ENCODE peak calls at places on chromosomes 16 and 17, in four cellular contexts. U, G, E and D are unnamed samples.

GRCh38 chr16:59039066-59039465 is 304.9 kb upstream of the GOT2 start:
- DNase-seq in U (no peak), G (no peak), E (no peak), D (no peak)

GRCh38 chr17:79374087-79374486 is 236.8 kb downstream of the RBFOX3 start:
- DNase-seq in U (peak), G (peak), E (no peak), D (no peak)

GRCh38 chr16:84751947-84752346 is 52.1 kb downstream of the USP10 start:
- DNase-seq in U (no peak), G (no peak), E (no peak), D (peak)

GRCh38 chr17:78351449-78352006 is 8.3 kb downstream of the SOCS3 start:
- DNase-seq in U (peak), G (peak), E (peak), D (peak)

GRCh38 chr16:15658149-15658548 is 8.1 kb downstream of the NDE1 start:
- DNase-seq in U (no peak), G (peak), E (no peak), D (no peak)

GRCh38 chr17:79082311-79083190 is 7.9 kb downstream of the ENGASE start:
- DNase-seq in U (peak), G (peak), E (no peak), D (peak)

GRCh38 chr16:71904239-71904638 is 8.9 kb downstream of the IST1 start:
- DNase-seq in U (no peak), G (no peak), E (no peak), D (no peak)

GRCh38 chr17:1469231-1469852 is 13.3 kb upstream of the CRK start:
- DNase-seq in U (peak), G (peak), E (no peak), D (no peak)

GRCh38 chr17:37701424-37702020 is 43.3 kb downstream of the HNF1B start:
- DNase-seq in U (peak), G (peak), E (peak), D (peak)

GRCh38 chr17:4362141-4362540 is 4.3 kb downstream of the UBE2G1 start:
- DNase-seq in U (no peak), G (no peak), E (no peak), D (peak)

GRCh38 chr16:4136229-4136813 is 20.1 kb upstream of the ADCY9 start:
- DNase-seq in U (no peak), G (peak), E (no peak), D (no peak)

GRCh38 chr16:67803894-67804293 is 2.5 kb downstream of the RANBP10 start:
- DNase-seq in U (no peak), G (no peak), E (no peak), D (no peak)

GRCh38 chr16:72241930-72242329 is 70.0 kb upstream of the PMFBP1 start:
- DNase-seq in U (peak), G (peak), E (no peak), D (peak)

GRCh38 chr16:9138731-9139501 is 47.5 kb downstream of the HAPSTR1 start:
- DNase-seq in U (peak), G (peak), E (peak), D (peak)

GRCh38 chr17:27263386-27263785 is 30.5 kb upstream of the WSB1 start:
- DNase-seq in U (no peak), G (no peak), E (no peak), D (no peak)

GRCh38 chr16:49817754-49818507 is 38.0 kb downstream of the ZNF423 start:
- DNase-seq in U (no peak), G (no peak), E (no peak), D (no peak)

GRCh38 chr16:31493506-31494125 is 10.7 kb downstream of the SLC5A2 start:
- DNase-seq in U (no peak), G (no peak), E (no peak), D (no peak)

GRCh38 chr16:2771496-2772402 is 5.3 kb downstream of the ELOB start:
- DNase-seq in U (no peak), G (no peak), E (no peak), D (no peak)

GRCh38 chr17:40646791-40647548 is 648 bp downstream of the SMARCE1 start:
- DNase-seq in U (peak), G (peak), E (no peak), D (peak)

GRCh38 chr16:27721548-27722265 is 171.8 kb downstream of the KATNIP start:
- DNase-seq in U (no peak), G (no peak), E (peak), D (peak)

GRCh38 chr16:10828851-10829331 is 10.3 kb upstream of the TVP23A start:
- DNase-seq in U (no peak), G (peak), E (peak), D (peak)

GRCh38 chr17:55699178-55699865 is 23.3 kb downstream of the TMEM100 start:
- DNase-seq in U (peak), G (no peak), E (no peak), D (no peak)

GRCh38 chr17:11284811-11285210 is 43.8 kb downstream of the SHISA6 start:
- DNase-seq in U (no peak), G (no peak), E (no peak), D (no peak)

GRCh38 chr17:43406676-43407645 is 8.2 kb downstream of the ARL4D start:
- DNase-seq in U (no peak), G (peak), E (no peak), D (peak)

GRCh38 chr17:45430738-45431530 is 1.7 kb downstream of the ARHGAP27 start:
- DNase-seq in U (peak), G (peak), E (no peak), D (no peak)

GRCh38 chr16:84370723-84371552 is 2.6 kb downstream of the ATP2C2 start:
- DNase-seq in U (no peak), G (no peak), E (no peak), D (no peak)

GRCh38 chr16:47197536-47198179 is 53.9 kb upstream of the NETO2 start:
- DNase-seq in U (no peak), G (no peak), E (peak), D (peak)

GRCh38 chr17:78789149-78789662 is 7.1 kb upstream of the CYTH1 start:
- DNase-seq in U (no peak), G (no peak), E (no peak), D (no peak)

GRCh38 chr17:64750891-64751677 is 89.0 kb upstream of the SMURF2 start:
- DNase-seq in U (no peak), G (no peak), E (no peak), D (no peak)

GRCh38 chr16:57608462-57609113 is 19.8 kb upstream of the ADGRG1 start:
- DNase-seq in U (no peak), G (no peak), E (no peak), D (no peak)

GRCh38 chr16:17063156-17063555 is 407.6 kb downstream of the XYLT1 start:
- DNase-seq in U (no peak), G (no peak), E (no peak), D (no peak)
- TF ChIP-seq CTCF in U (no peak), G (no peak), E (no peak), D (no peak)

DNA sequence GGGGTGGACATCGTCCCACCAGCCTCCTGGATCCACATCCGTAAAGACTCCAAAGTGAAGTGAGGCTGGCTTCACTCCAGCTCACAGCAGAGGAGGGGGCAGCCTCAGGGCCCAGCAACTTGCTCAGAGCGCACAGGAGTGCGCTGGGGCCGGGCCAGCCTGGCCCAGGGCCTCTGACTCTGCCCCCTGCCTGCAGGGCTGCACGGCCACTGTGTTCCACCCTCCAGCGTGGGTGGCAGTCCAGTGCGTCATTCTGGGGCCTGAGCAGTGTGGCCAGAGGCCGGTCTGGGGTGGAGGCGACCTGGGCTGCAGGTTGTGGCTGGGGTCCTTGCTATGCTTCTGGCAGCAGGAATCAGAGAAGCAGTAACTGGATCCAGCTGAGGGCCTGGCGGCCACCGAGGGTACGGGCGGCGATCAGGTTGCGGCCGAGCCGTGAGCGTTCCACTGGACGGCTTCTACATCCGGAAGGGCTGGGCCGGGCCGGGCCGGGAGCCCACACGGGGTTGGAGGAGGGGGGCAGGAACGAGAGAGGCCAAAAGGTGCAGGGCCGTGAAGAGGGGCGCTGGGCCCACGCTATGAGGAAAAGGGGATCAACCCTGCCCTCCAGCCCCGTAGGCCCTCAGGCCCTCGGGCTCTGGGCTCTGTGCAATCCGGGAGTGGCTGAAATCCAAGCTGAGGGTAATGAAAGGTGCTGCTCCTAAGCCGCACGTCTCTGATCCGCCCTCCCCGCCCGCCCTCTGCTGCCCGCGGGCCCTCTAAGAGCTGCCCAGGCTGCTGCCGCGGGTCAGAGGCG is at the start of gene FSCN2:
- DNase-seq in U (no peak), G (no peak), E (no peak), D (no peak)
- H3K4me3 ChIP-seq in U (no peak), G (no peak), E (no peak), D (no peak)

GRCh38 chr17:36460265-36460937 is 26.1 kb upstream of the ZNHIT3 start:
- DNase-seq in U (no peak), G (no peak), E (no peak), D (no peak)

GRCh38 chr17:36464765-36465088 is 21.8 kb upstream of the ZNHIT3 start:
- DNase-seq in U (no peak), G (peak), E (no peak), D (no peak)

GRCh38 chr17:36459601-36460000 is 26.9 kb upstream of the ZNHIT3 start:
- DNase-seq in U (no peak), G (no peak), E (no peak), D (no peak)

GRCh38 chr17:36461330-36462110 is 25.0 kb upstream of the ZNHIT3 start:
- DNase-seq in U (no peak), G (no peak), E (no peak), D (no peak)

DNA sequence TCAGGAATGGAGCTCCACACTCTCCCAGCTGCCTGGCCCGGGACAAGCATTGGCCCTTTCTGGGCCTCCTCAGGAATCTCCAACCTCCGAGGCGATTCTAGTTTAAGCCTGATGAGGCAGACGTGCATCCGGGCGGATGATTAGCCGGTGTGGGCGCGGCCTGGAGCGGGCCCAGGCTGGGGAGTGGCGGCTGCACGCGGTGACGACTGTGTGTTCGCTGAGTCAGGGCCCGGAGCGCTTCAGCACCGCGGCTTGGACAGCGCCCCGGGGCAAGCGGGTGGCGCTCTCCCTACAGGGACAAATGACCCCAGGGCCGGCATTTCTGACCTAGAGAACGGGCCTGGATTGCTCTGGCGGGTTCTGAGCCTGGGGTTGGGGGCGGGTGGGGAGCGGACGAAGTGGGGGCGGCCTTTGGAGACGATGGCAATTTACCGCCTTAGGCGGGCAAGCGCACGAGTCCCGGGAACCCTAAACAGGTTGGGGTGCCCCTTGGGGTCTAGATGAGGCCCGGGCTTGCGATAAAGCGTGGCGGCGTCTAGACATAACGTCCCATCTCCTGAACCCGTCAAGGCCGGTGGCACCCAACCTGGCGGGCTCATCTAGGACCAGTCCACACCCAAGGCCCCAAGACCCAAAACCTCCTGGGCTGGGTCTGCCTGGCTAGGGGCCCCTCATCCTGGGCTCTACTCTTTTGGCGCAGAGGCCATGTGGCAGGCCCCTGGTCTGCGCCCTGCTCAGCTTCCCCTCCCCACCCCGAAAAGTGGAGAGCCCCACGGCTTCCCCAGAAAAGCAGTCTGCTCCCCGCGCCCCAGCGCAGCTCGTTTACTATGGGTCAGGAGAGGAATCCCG is 22.3 kb upstream of the ZNHIT3 start:
- DNase-seq in U (peak), G (peak), E (no peak), D (peak)
- TF ChIP-seq CTCF in U (no peak), G (no peak), E (no peak), D (no peak)

DNA sequence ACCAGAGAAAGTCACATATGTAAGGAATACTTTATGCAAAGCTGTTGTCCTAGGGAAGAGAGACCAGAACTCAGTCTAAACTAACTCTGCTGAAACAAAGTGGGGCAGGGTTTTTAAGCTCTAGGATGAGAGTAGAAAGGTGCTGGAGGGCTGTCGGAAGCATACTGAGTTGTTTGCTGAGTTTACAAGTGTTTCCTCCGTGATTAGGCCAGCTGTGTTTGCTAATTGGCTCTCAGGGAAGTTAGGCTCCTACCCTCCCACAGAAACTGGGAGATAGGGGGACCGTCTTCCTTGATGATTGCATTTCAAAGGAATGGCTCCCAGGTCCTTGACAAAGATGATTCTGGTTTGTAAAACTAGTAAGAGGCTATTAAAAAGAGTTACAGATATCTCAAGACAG is 24.4 kb upstream of the CRYM start:
- DNase-seq in U (peak), G (peak), E (no peak), D (peak)
- H3K4me3 ChIP-seq in U (no peak), G (peak), E (no peak), D (peak)